ENCODE peak calls at places on chromosomes 3 and 15, in eight cellular contexts. H is bronchial epithelial cell, T is astrocyte of the spinal cord, S is heart right ventricle, W is cardiac fibroblast, I is choroid plexus epithelial cell, F is IMR-90, Y is GM12865. O is an unnamed sample.

GRCh38 chr3:21747376-21747775 is 3.6 kb downstream of the ZNF385D start:
- DNase-seq in H (peak; percentile 38), T (peak; percentile 41), S (no peak), W (no peak), I (no peak), F (no peak), Y (no peak), O (peak; percentile 8)

GRCh38 chr3:143850877-143851276 is 2.6 kb upstream of the SLC9A9 start:
- DNase-seq in H (peak; percentile 54), T (no peak), S (no peak), W (no peak), I (no peak), F (no peak), Y (peak; percentile 74), O (no peak)

GRCh38 chr3:134317106-134317947 is 56.9 kb downstream of the AMOTL2 start:
- DNase-seq in H (peak; percentile 85), T (peak; percentile 50), S (no peak), W (peak; percentile 53), I (no peak), F (no peak), Y (no peak), O (peak; percentile 85)

GRCh38 chr15:42736178-42736792 is 643 bp downstream of the CDAN1 start:
- DNase-seq in H (no peak), T (peak; percentile 12), S (peak; percentile 50), W (peak; percentile 21), I (peak; percentile 23), F (no peak), Y (peak; percentile 21), O (no peak)

GRCh38 chr3:32105291-32106131 is 909 bp upstream of the GPD1L start:
- DNase-seq in H (peak; percentile 87), T (peak; percentile 23), S (no peak), W (no peak), I (peak; percentile 14), F (peak; percentile 10), Y (no peak), O (peak; percentile 5)

GRCh38 chr3:64011685-64012084 is 11.6 kb downstream of the PSMD6 start:
- DNase-seq in H (peak; percentile 72), T (peak; percentile 86), S (no peak), W (peak; percentile 68), I (peak; percentile 79), F (peak; percentile 83), Y (no peak), O (peak; percentile 57)

GRCh38 chr3:138441742-138442141 is 7.3 kb downstream of the ESYT3 start:
- DNase-seq in H (peak; percentile 23), T (peak; percentile 46), S (no peak), W (peak; percentile 31), I (no peak), F (peak; percentile 31), Y (no peak), O (peak; percentile 28)

GRCh38 chr15:73624530-73624929 is 8.7 kb downstream of the NPTN start:
- DNase-seq in H (no peak), T (no peak), S (no peak), W (no peak), I (peak; percentile 47), F (peak; percentile 72), Y (no peak), O (peak; percentile 30)

GRCh38 chr3:114827495-114827894 is 319.6 kb downstream of the ZBTB20 start:
- DNase-seq in H (peak; percentile 62), T (peak; percentile 52), S (no peak), W (peak; percentile 64), I (peak; percentile 72), F (peak; percentile 58), Y (peak; percentile 71), O (peak; percentile 57)

GRCh38 chr3:58524326-58524888 is 12.6 kb downstream of the ACOX2 start:
- DNase-seq in H (no peak), T (no peak), S (no peak), W (no peak), I (no peak), F (no peak), Y (no peak), O (no peak)

GRCh38 chr3:87873136-87873535 is 185.7 kb downstream of the CGGBP1 start:
- DNase-seq in H (peak; percentile 67), T (peak; percentile 24), S (no peak), W (no peak), I (peak; percentile 59), F (no peak), Y (no peak), O (peak; percentile 18)

GRCh38 chr15:53693729-53694533 is 65.5 kb downstream of the WDR72 start:
- DNase-seq in H (peak; percentile 26), T (peak; percentile 3), S (peak; percentile 23), W (no peak), I (peak; percentile 0), F (no peak), Y (no peak), O (no peak)

GRCh38 chr3:73665317-73665716 is 40.6 kb upstream of the PDZRN3 start:
- DNase-seq in H (no peak), T (no peak), S (no peak), W (no peak), I (no peak), F (no peak), Y (no peak), O (no peak)

GRCh38 chr3:27072943-27073725 is 296.0 kb downstream of the NEK10 start:
- DNase-seq in H (no peak), T (no peak), S (no peak), W (no peak), I (no peak), F (no peak), Y (no peak), O (no peak)

GRCh38 chr3:101873619-101874018 is 24.3 kb downstream of the NFKBIZ start:
- DNase-seq in H (no peak), T (peak; percentile 52), S (no peak), W (peak; percentile 44), I (peak; percentile 77), F (peak; percentile 88), Y (no peak), O (no peak)

GRCh38 chr3:126349611-126350501 is 7.4 kb downstream of the KLF15 start:
- DNase-seq in H (no peak), T (no peak), S (no peak), W (no peak), I (no peak), F (no peak), Y (no peak), O (no peak)

GRCh38 chr15:68217341-68217740 is 12.2 kb downstream of the CLN6 start:
- DNase-seq in H (no peak), T (no peak), S (no peak), W (no peak), I (no peak), F (no peak), Y (no peak), O (no peak)

DNA sequence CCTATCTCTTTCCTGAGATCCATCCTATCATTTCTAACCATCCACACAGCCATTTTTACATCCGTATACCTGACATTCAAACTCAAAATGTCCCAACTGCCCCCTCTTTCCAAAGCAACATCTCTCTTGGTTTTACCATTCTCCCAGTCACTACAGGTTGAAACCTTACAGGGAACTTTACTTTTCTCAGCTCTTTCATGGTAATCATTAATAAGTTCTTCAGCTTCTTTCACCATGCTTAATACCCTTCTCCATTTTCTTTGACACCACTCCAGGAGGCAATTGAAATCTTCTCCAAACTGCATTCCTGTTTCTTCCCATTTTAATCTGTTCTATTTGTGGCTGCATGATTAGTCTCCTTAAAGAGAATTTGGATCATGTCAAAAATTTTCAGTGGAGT is 352.5 kb downstream of the GAP43 start:
- DNase-seq in H (no peak), T (no peak), S (no peak), W (no peak), I (no peak), F (no peak), Y (no peak), O (no peak)
- H3K4me3 ChIP-seq in H (no peak overlapping the region), T (no peak overlapping the region), S (no peak overlapping the region), W (no peak overlapping the region), I (no peak overlapping the region), F (no peak overlapping the region), Y (no peak overlapping the region), O (no peak overlapping the region)

GRCh38 chr3:111299070-111299672 is 227.6 kb downstream of the NECTIN3 start:
- DNase-seq in H (peak; percentile 56), T (peak; percentile 70), S (no peak), W (no peak), I (peak; percentile 56), F (peak; percentile 52), Y (no peak), O (peak; percentile 79)
- TF ChIP-seq CTCF in H (no peak), T (peak; percentile 30), S (no peak), W (no peak), I (peak; percentile 31), F (peak; percentile 28), Y (no peak), O (peak; percentile 36)

GRCh38 chr3:71724171-71724453 is 1.1 kb downstream of the EIF4E3 start:
- DNase-seq in H (no peak), T (no peak), S (no peak), W (no peak), I (no peak), F (no peak), Y (no peak), O (no peak)

GRCh38 chr3:71725279-71725991 is at the start of gene EIF4E3:
- DNase-seq in H (no peak), T (no peak), S (peak; percentile 46), W (peak; percentile 22), I (peak; percentile 17), F (peak; percentile 4), Y (no peak), O (peak; percentile 15)

GRCh38 chr3:71723452-71724170 is 1.6 kb downstream of the EIF4E3 start:
- DNase-seq in H (no peak), T (no peak), S (no peak), W (no peak), I (no peak), F (no peak), Y (peak; percentile 21), O (no peak)

GRCh38 chr3:71724584-71725278 is 471 bp downstream of the EIF4E3 start:
- DNase-seq in H (peak; percentile 12), T (no peak), S (peak; percentile 61), W (no peak), I (no peak), F (no peak), Y (peak; percentile 15), O (no peak)

DNA sequence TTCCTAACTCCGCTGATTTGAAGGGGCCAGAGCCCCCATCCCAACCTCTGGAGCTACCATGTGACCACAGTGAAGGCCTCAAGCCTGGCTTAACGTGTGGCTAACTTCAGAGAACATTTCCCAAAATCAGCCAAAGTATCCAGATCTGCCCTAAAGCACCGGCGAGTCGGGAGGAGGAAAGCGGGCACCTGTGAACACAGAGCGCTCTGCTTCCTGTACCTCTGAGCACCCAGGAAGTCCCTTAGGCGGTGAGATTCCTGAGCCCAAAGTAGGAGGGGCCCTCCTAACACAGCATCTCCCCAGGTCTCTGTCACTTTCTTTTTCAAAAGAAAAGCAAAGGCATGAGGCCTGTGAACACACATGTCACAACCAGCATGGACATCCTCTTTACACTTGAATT is 904 bp upstream of the EIF4E3 start:
- DNase-seq in H (no peak), T (no peak), S (no peak), W (no peak), I (no peak), F (no peak), Y (no peak), O (no peak)
- H3K4me3 ChIP-seq in H (no peak overlapping the region), T (no peak overlapping the region), S (peak overlapping the region; percentile 84), W (no peak overlapping the region), I (no peak overlapping the region), F (no peak overlapping the region), Y (no peak overlapping the region), O (no peak overlapping the region)

DNA sequence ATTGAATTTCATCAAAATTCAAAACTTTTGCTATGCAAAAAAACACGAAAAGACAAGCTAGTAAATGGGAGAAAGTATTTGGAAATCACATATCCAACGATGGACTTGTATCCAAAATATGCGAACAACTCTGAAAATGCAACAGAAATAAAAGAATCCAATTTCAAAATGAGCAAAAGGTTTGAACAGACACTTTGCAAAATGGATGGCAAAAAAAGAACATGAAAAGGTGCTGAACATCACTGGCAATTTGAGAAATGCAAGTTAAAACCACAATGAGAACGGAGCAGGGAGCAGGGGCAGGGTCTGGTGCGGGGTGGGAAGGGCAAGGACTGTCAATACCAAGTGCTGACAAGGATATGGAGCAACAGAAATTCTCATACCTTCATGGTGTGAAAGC is 23.1 kb upstream of the FOXP1 start:
- DNase-seq in H (no peak), T (no peak), S (no peak), W (no peak), I (no peak), F (no peak), Y (no peak), O (no peak)
- TF ChIP-seq CTCF in H (no peak), T (no peak), S (no peak), W (no peak), I (no peak), F (no peak), Y (no peak), O (no peak)